ENCODE peak calls at places on chromosome 15, in six cellular contexts. One of them, this sample, is unnamed.

GRCh38 chr15:88238618-88239430 is 17.7 kb downstream of the NTRK3 start:
- DNase-seq in iris pigment epithelial cell: peak
- DNase-seq in NCI-H69: no peak
- DNase-seq in amygdala: no peak
- DNase-seq in GM23248: peak
- DNase-seq in NCI-H146: no peak
- DNase-seq in this sample: no peak

GRCh38 chr15:72195101-72195511 is 2.5 kb downstream of the GRAMD2A start:
- DNase-seq in amygdala: no peak
- DNase-seq in NCI-H146: no peak
- DNase-seq in NCI-H69: no peak
- DNase-seq in iris pigment epithelial cell: no peak
- DNase-seq in GM23248: no peak
- DNase-seq in this sample: no peak

GRCh38 chr15:39784125-39784524 is 1.5 kb upstream of the FSIP1 start:
- DNase-seq in GM23248: peak
- DNase-seq in NCI-H69: no peak
- DNase-seq in amygdala: no peak
- DNase-seq in NCI-H146: no peak
- DNase-seq in iris pigment epithelial cell: peak
- DNase-seq in this sample: peak

GRCh38 chr15:95684693-95685115 is 645.8 kb upstream of the NR2F2 start:
- DNase-seq in iris pigment epithelial cell: peak
- DNase-seq in NCI-H146: no peak
- DNase-seq in GM23248: peak
- DNase-seq in NCI-H69: no peak
- DNase-seq in amygdala: no peak
- DNase-seq in this sample: no peak

GRCh38 chr15:80567721-80568157 is 127.4 kb upstream of the ABHD17C start:
- DNase-seq in NCI-H146: peak
- DNase-seq in NCI-H69: peak
- DNase-seq in iris pigment epithelial cell: peak
- DNase-seq in GM23248: peak
- DNase-seq in amygdala: peak
- DNase-seq in this sample: peak

GRCh38 chr15:36682091-36682490 is 102.7 kb downstream of the CDIN1 start:
- DNase-seq in GM23248: peak
- DNase-seq in NCI-H69: no peak
- DNase-seq in iris pigment epithelial cell: peak
- DNase-seq in amygdala: no peak
- DNase-seq in NCI-H146: no peak
- DNase-seq in this sample: no peak

GRCh38 chr15:85168642-85169173 is 187.1 kb downstream of the PDE8A start:
- DNase-seq in iris pigment epithelial cell: peak
- DNase-seq in amygdala: no peak
- DNase-seq in NCI-H69: peak
- DNase-seq in NCI-H146: peak
- DNase-seq in GM23248: peak
- DNase-seq in this sample: peak

GRCh38 chr15:28123408-28124023 is 24.4 kb upstream of the OCA2 start:
- DNase-seq in amygdala: peak
- DNase-seq in iris pigment epithelial cell: peak
- DNase-seq in NCI-H69: peak
- DNase-seq in NCI-H146: peak
- DNase-seq in GM23248: peak
- DNase-seq in this sample: peak

GRCh38 chr15:80906159-80906775 is 83.4 kb downstream of the MESD start:
- DNase-seq in amygdala: no peak
- DNase-seq in GM23248: peak
- DNase-seq in NCI-H146: peak
- DNase-seq in iris pigment epithelial cell: peak
- DNase-seq in NCI-H69: peak
- DNase-seq in this sample: peak

GRCh38 chr15:48103647-48104046 is 17.1 kb upstream of the SLC24A5 start:
- DNase-seq in NCI-H69: no peak
- DNase-seq in amygdala: no peak
- DNase-seq in GM23248: no peak
- DNase-seq in NCI-H146: no peak
- DNase-seq in iris pigment epithelial cell: no peak
- DNase-seq in this sample: no peak

GRCh38 chr15:60831540-60831939 is 352.6 kb upstream of the ICE2 start:
- DNase-seq in iris pigment epithelial cell: peak
- DNase-seq in GM23248: peak
- DNase-seq in NCI-H146: no peak
- DNase-seq in amygdala: no peak
- DNase-seq in NCI-H69: no peak
- DNase-seq in this sample: no peak

GRCh38 chr15:92846716-92847115 is 53.4 kb upstream of the CHD2 start:
- DNase-seq in GM23248: peak
- DNase-seq in amygdala: no peak
- DNase-seq in NCI-H69: no peak
- DNase-seq in NCI-H146: no peak
- DNase-seq in iris pigment epithelial cell: peak
- DNase-seq in this sample: no peak

GRCh38 chr15:63156708-63157065 is 590 bp downstream of the RPS27L start:
- DNase-seq in iris pigment epithelial cell: peak
- DNase-seq in GM23248: peak
- DNase-seq in NCI-H69: peak
- DNase-seq in amygdala: no peak
- DNase-seq in NCI-H146: peak
- DNase-seq in this sample: peak

GRCh38 chr15:101651753-101652097 is 456 bp downstream of the TM2D3 start:
- DNase-seq in amygdala: no peak
- DNase-seq in NCI-H146: peak
- DNase-seq in iris pigment epithelial cell: no peak
- DNase-seq in NCI-H69: peak
- DNase-seq in GM23248: no peak
- DNase-seq in this sample: peak

GRCh38 chr15:68608206-68608843 is 29.5 kb downstream of the CORO2B start:
- DNase-seq in NCI-H146: no peak
- DNase-seq in GM23248: no peak
- DNase-seq in amygdala: peak
- DNase-seq in NCI-H69: no peak
- DNase-seq in iris pigment epithelial cell: no peak
- DNase-seq in this sample: no peak

GRCh38 chr15:89633585-89633984 is 21.7 kb downstream of the KIF7 start:
- DNase-seq in iris pigment epithelial cell: no peak
- DNase-seq in NCI-H69: no peak
- DNase-seq in amygdala: no peak
- DNase-seq in NCI-H146: no peak
- DNase-seq in GM23248: no peak
- DNase-seq in this sample: no peak

GRCh38 chr15:90762109-90762508 is 45.0 kb downstream of the BLM start:
- DNase-seq in iris pigment epithelial cell: peak
- DNase-seq in amygdala: no peak
- DNase-seq in GM23248: peak
- DNase-seq in NCI-H69: no peak
- DNase-seq in NCI-H146: no peak
- DNase-seq in this sample: no peak

GRCh38 chr15:59791646-59792208 is 102.6 kb upstream of the BNIP2 start:
- DNase-seq in NCI-H69: peak
- DNase-seq in iris pigment epithelial cell: no peak
- DNase-seq in amygdala: no peak
- DNase-seq in GM23248: no peak
- DNase-seq in NCI-H146: no peak
- DNase-seq in this sample: peak

GRCh38 chr15:94930441-94930840 is 699.1 kb downstream of the MCTP2 start:
- DNase-seq in GM23248: no peak
- DNase-seq in NCI-H146: no peak
- DNase-seq in iris pigment epithelial cell: no peak
- DNase-seq in amygdala: no peak
- DNase-seq in NCI-H69: no peak
- DNase-seq in this sample: no peak

GRCh38 chr15:57220220-57220619 is 156.1 kb upstream of the CGNL1 start:
- DNase-seq in NCI-H146: peak
- DNase-seq in GM23248: peak
- DNase-seq in amygdala: no peak
- DNase-seq in NCI-H69: peak
- DNase-seq in iris pigment epithelial cell: peak
- DNase-seq in this sample: peak

GRCh38 chr15:79896634-79897379 is at the start of gene MTHFS:
- DNase-seq in amygdala: no peak
- DNase-seq in NCI-H69: peak
- DNase-seq in iris pigment epithelial cell: peak
- DNase-seq in GM23248: peak
- DNase-seq in NCI-H146: peak
- DNase-seq in this sample: peak

GRCh38 chr15:62608369-62608768 is 434.2 kb upstream of the TPM1 start:
- DNase-seq in GM23248: no peak
- DNase-seq in iris pigment epithelial cell: no peak
- DNase-seq in NCI-H69: no peak
- DNase-seq in NCI-H146: no peak
- DNase-seq in amygdala: no peak
- DNase-seq in this sample: no peak

GRCh38 chr15:50107591-50108408 is 11.2 kb downstream of the ATP8B4 start:
- DNase-seq in NCI-H69: no peak
- DNase-seq in GM23248: no peak
- DNase-seq in amygdala: no peak
- DNase-seq in iris pigment epithelial cell: no peak
- DNase-seq in NCI-H146: no peak
- DNase-seq in this sample: peak

GRCh38 chr15:71202712-71203111 is 87.4 kb downstream of the THSD4 start:
- DNase-seq in GM23248: no peak
- DNase-seq in NCI-H146: peak
- DNase-seq in NCI-H69: peak
- DNase-seq in iris pigment epithelial cell: no peak
- DNase-seq in amygdala: no peak
- DNase-seq in this sample: no peak

GRCh38 chr15:64877435-64877834 is 34.3 kb upstream of the ANKDD1A start:
- DNase-seq in iris pigment epithelial cell: no peak
- DNase-seq in NCI-H69: no peak
- DNase-seq in NCI-H146: no peak
- DNase-seq in GM23248: no peak
- DNase-seq in amygdala: peak
- DNase-seq in this sample: no peak

GRCh38 chr15:88624156-88624970 is 3.2 kb downstream of the AEN start:
- DNase-seq in iris pigment epithelial cell: peak
- DNase-seq in GM23248: peak
- DNase-seq in amygdala: no peak
- DNase-seq in NCI-H69: no peak
- DNase-seq in NCI-H146: no peak
- DNase-seq in this sample: no peak

GRCh38 chr15:100787567-100787941 is 92.1 kb upstream of the ALDH1A3 start:
- DNase-seq in iris pigment epithelial cell: no peak
- DNase-seq in amygdala: no peak
- DNase-seq in NCI-H146: no peak
- DNase-seq in GM23248: no peak
- DNase-seq in NCI-H69: no peak
- DNase-seq in this sample: peak

GRCh38 chr15:39304201-39304841 is 276.6 kb upstream of the THBS1 start:
- DNase-seq in GM23248: peak
- DNase-seq in NCI-H69: peak
- DNase-seq in iris pigment epithelial cell: peak
- DNase-seq in amygdala: no peak
- DNase-seq in NCI-H146: peak
- DNase-seq in this sample: no peak

GRCh38 chr15:39159833-39160232 is 421.0 kb upstream of the THBS1 start:
- DNase-seq in amygdala: no peak
- DNase-seq in iris pigment epithelial cell: no peak
- DNase-seq in NCI-H69: no peak
- DNase-seq in NCI-H146: no peak
- DNase-seq in GM23248: no peak
- DNase-seq in this sample: no peak

GRCh38 chr15:39801641-39802309 is 19.1 kb upstream of the FSIP1 start:
- DNase-seq in amygdala: no peak
- DNase-seq in NCI-H69: peak
- DNase-seq in GM23248: peak
- DNase-seq in iris pigment epithelial cell: no peak
- DNase-seq in NCI-H146: peak
- DNase-seq in this sample: peak

This sample was measured in DMS53.